ENCODE peak calls at places on chromosome 2, in seven cellular contexts. J, F, P, X, B, G and M are unnamed samples. For H3K9me3, the result is how much of the 10 kb centered on the place peaks cover.

GRCh38 chr2:182115258-182115657 is 129.6 kb downstream of the PPP1R1C start:
- DNase-seq in J (no peak), F (no peak), P (no peak), X (no peak), B (no peak), G (peak), M (no peak)

GRCh38 chr2:71154798-71155197 is 24.4 kb downstream of the MPHOSPH10 start:
- DNase-seq in J (peak), F (peak), P (no peak), X (no peak), B (peak), G (peak), M (peak)

GRCh38 chr2:22817197-22817596 is 567.8 kb upstream of the KLHL29 start:
- DNase-seq in J (no peak), F (no peak), P (no peak), X (no peak), B (peak), G (peak), M (no peak)

GRCh38 chr2:187614756-187615155 is 60.5 kb upstream of the TFPI start:
- DNase-seq in J (no peak), F (no peak), P (no peak), X (no peak), B (no peak), G (no peak), M (no peak)

GRCh38 chr2:59167514-59167913 is 926.4 kb upstream of the FANCL start:
- DNase-seq in J (no peak), F (no peak), P (no peak), X (no peak), B (peak), G (no peak), M (no peak)

GRCh38 chr2:229150317-229150716 is 120.8 kb downstream of the PID1 start:
- DNase-seq in J (no peak), F (no peak), P (no peak), X (no peak), B (no peak), G (no peak), M (no peak)

GRCh38 chr2:79432731-79433146 is 80.1 kb upstream of the CTNNA2 start:
- DNase-seq in J (no peak), F (no peak), P (no peak), X (no peak), B (no peak), G (no peak), M (no peak)

GRCh38 chr2:120293123-120293990 is 40.7 kb downstream of the RALB start:
- DNase-seq in J (no peak), F (no peak), P (no peak), X (no peak), B (no peak), G (no peak), M (no peak)

GRCh38 chr2:105977212-105977611 is 216.9 kb downstream of the UXS1 start:
- DNase-seq in J (peak), F (no peak), P (no peak), X (no peak), B (peak), G (peak), M (peak)

GRCh38 chr2:112585400-112585799 is 991 bp downstream of the CHCHD5 start:
- DNase-seq in J (no peak), F (no peak), P (no peak), X (no peak), B (no peak), G (no peak), M (no peak)

GRCh38 chr2:26705126-26705525 is 12.6 kb downstream of the KCNK3 start:
- DNase-seq in J (no peak), F (no peak), P (no peak), X (no peak), B (no peak), G (no peak), M (no peak)

GRCh38 chr2:236794074-236794473 is 224.4 kb downstream of the ACKR3 start:
- DNase-seq in J (no peak), F (no peak), P (no peak), X (no peak), B (no peak), G (no peak), M (no peak)

GRCh38 chr2:218387369-218388194 is 5.5 kb downstream of the SLC11A1 start:
- DNase-seq in J (no peak), F (no peak), P (peak), X (peak), B (peak), G (no peak), M (peak)

GRCh38 chr2:197426723-197427122 is 8.1 kb downstream of the SF3B1 start:
- DNase-seq in J (no peak), F (no peak), P (no peak), X (no peak), B (no peak), G (no peak), M (no peak)

GRCh38 chr2:189144700-189145211 is 34.8 kb downstream of the COL5A2 start:
- DNase-seq in J (no peak), F (no peak), P (no peak), X (no peak), B (no peak), G (no peak), M (no peak)

GRCh38 chr2:241813806-241814570 is 5.0 kb downstream of the NEU4 start:
- DNase-seq in J (no peak), F (no peak), P (no peak), X (peak), B (no peak), G (no peak), M (peak)

GRCh38 chr2:46071074-46071473 is 226.1 kb upstream of the EPAS1 start:
- DNase-seq in J (no peak), F (no peak), P (no peak), X (no peak), B (no peak), G (no peak), M (no peak)

GRCh38 chr2:68689553-68690537 is 44.8 kb upstream of the ARHGAP25 start:
- DNase-seq in J (no peak), F (peak), P (no peak), X (no peak), B (no peak), G (no peak), M (no peak)

GRCh38 chr2:28434600-28434989 is 41.9 kb downstream of the FOSL2 start:
- DNase-seq in J (no peak), F (no peak), P (no peak), X (no peak), B (no peak), G (no peak), M (no peak)

GRCh38 chr2:162018530-162018929 is 55.5 kb downstream of the DPP4 start:
- DNase-seq in J (no peak), F (no peak), P (no peak), X (no peak), B (no peak), G (no peak), M (no peak)

DNA sequence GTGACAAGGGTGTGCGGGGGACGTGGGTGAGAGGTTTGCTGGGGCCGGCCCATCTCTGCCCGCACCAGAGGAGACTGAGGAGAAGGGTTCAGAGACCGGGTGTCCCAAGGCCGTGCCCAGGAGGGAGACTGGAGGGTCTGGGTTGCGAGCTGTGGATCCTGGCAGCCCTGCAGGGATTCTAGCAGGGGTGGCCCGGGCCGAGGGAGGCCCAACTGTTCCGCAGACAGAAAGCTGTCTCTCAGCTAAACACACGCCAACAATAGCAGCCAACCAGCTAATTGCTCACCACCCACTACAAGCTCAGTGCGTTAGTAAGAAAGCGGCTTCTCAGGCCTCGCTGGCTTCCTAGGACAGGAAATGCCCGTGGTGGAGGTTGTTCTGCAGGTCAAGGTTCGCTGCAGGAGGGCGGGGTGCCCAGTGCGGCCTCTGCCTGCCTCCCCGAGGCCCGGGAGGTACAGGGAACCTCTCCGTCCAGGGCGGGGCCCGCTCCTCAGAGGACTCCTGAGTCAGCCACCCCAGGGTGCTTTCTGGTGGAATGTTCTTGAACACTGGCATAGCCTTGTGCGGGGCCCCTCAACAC is 282.0 kb upstream of the PXDN start:
- DNase-seq in J (no peak), F (no peak), P (no peak), X (no peak), B (no peak), G (no peak), M (no peak)
- H3K9me3 ChIP-seq in J (under half), F (under half), P (under half), X (under half), B (under half), G (under half), M (under half)

GRCh38 chr2:45000921-45001628 is 8.2 kb downstream of the SIX2 start:
- DNase-seq in J (no peak), F (no peak), P (peak), X (no peak), B (no peak), G (no peak), M (peak)
- H3K9me3 ChIP-seq in J (under half), F (under half), P (under half), X (under half), B (under half), G (under half), M (under half)

GRCh38 chr2:180367831-180368230 is 360.7 kb upstream of the CWC22 start:
- DNase-seq in J (no peak), F (no peak), P (peak), X (no peak), B (peak), G (peak), M (no peak)

GRCh38 chr2:180364719-180365118 is 357.6 kb upstream of the CWC22 start:
- DNase-seq in J (no peak), F (no peak), P (no peak), X (no peak), B (no peak), G (no peak), M (no peak)

GRCh38 chr2:180370476-180371205 is 363.5 kb upstream of the CWC22 start:
- DNase-seq in J (no peak), F (no peak), P (no peak), X (no peak), B (no peak), G (no peak), M (no peak)

GRCh38 chr2:180366481-180366880 is 359.4 kb upstream of the CWC22 start:
- DNase-seq in J (no peak), F (no peak), P (no peak), X (no peak), B (no peak), G (no peak), M (no peak)
- H3K9me3 ChIP-seq in J (under half), F (under half), P (under half), X (under half), B (under half), G (under half), M (under half)

DNA sequence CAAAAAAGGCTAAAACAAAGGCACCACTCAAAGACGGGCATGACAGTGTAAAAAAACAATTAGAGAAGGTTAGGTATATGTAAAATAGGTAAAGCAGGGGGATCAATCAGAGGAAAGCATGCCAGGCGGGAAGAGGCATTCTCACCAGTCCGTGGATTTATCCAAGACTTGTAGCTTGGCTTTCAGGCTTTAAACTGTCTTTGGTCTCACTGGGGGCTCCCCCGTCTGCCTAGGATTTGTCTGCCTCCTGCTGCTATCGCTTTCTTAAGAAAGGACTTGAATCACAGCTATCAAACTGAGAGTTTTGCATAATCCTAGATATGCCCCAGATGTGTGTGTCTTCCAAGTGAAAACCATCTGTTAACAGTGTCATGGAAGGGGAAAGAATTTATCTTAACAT is 11.1 kb upstream of the GORASP2 start:
- DNase-seq in J (no peak), F (no peak), P (no peak), X (no peak), B (no peak), G (no peak), M (no peak)
- H3K9me3 ChIP-seq in J (under half), F (under half), P (under half), X (under half), B (under half), G (under half), M (under half)